ENCODE peak calls at places on chromosomes 12 and 14, in five cellular contexts. One of them, this sample, is unnamed. For H3K4me1, the result is how much of the 10 kb centered on the place peaks cover.

GRCh38 chr12:83793616-83794015 is 1106.9 kb downstream of the TMTC2 start:
- DNase-seq in HepG2: no peak
- DNase-seq in breast epithelium: no peak
- DNase-seq in A549: no peak
- DNase-seq in tibial nerve: no peak
- DNase-seq in this sample: no peak

GRCh38 chr12:71691504-71692129 is 5.7 kb downstream of the TMEM19 start:
- DNase-seq in A549: no peak
- DNase-seq in tibial nerve: no peak
- DNase-seq in breast epithelium: no peak
- DNase-seq in HepG2: no peak
- DNase-seq in this sample: no peak

GRCh38 chr12:120290541-120291312 is 976 bp downstream of the RNU4-2 start:
- DNase-seq in tibial nerve: no peak
- DNase-seq in breast epithelium: peak
- DNase-seq in A549: peak
- DNase-seq in HepG2: peak
- DNase-seq in this sample: peak

GRCh38 chr12:132550830-132551229 is 59.6 kb downstream of the LRCOL1 start:
- DNase-seq in breast epithelium: no peak
- DNase-seq in HepG2: no peak
- DNase-seq in tibial nerve: no peak
- DNase-seq in A549: no peak
- DNase-seq in this sample: no peak

GRCh38 chr12:113222730-113223531 is 1.7 kb downstream of the TPCN1 start:
- DNase-seq in A549: peak
- DNase-seq in HepG2: peak
- DNase-seq in breast epithelium: peak
- DNase-seq in tibial nerve: peak
- DNase-seq in this sample: peak

GRCh38 chr12:63917864-63918742 is 73.6 kb downstream of the SRGAP1 start:
- DNase-seq in A549: peak
- DNase-seq in HepG2: peak
- DNase-seq in tibial nerve: no peak
- DNase-seq in breast epithelium: no peak
- DNase-seq in this sample: no peak

GRCh38 chr14:102967506-102967795 is 45.0 kb downstream of the AMN start:
- DNase-seq in breast epithelium: no peak
- DNase-seq in A549: no peak
- DNase-seq in tibial nerve: no peak
- DNase-seq in HepG2: no peak
- DNase-seq in this sample: no peak

GRCh38 chr12:93621986-93622385 is 49.5 kb downstream of the SOCS2 start:
- DNase-seq in tibial nerve: no peak
- DNase-seq in A549: no peak
- DNase-seq in HepG2: no peak
- DNase-seq in breast epithelium: no peak
- DNase-seq in this sample: no peak

GRCh38 chr12:89160716-89161123 is 191.6 kb downstream of the DUSP6 start:
- DNase-seq in tibial nerve: no peak
- DNase-seq in A549: peak
- DNase-seq in HepG2: no peak
- DNase-seq in breast epithelium: no peak
- DNase-seq in this sample: peak

GRCh38 chr14:55071870-55072640 is 20.6 kb downstream of the MAPK1IP1L start:
- DNase-seq in breast epithelium: peak
- DNase-seq in A549: peak
- DNase-seq in HepG2: no peak
- DNase-seq in tibial nerve: no peak
- DNase-seq in this sample: no peak

GRCh38 chr14:50928002-50928635 is 16.2 kb downstream of the PYGL start:
- DNase-seq in A549: no peak
- DNase-seq in tibial nerve: no peak
- DNase-seq in breast epithelium: no peak
- DNase-seq in HepG2: no peak
- DNase-seq in this sample: no peak

GRCh38 chr12:8554451-8555195 is 13.9 kb upstream of the CLEC4E start:
- DNase-seq in breast epithelium: no peak
- DNase-seq in A549: peak
- DNase-seq in HepG2: no peak
- DNase-seq in tibial nerve: no peak
- DNase-seq in this sample: no peak

GRCh38 chr14:102517412-102518062 is 8.0 kb upstream of the ANKRD9 start:
- DNase-seq in HepG2: no peak
- DNase-seq in A549: no peak
- DNase-seq in tibial nerve: no peak
- DNase-seq in breast epithelium: no peak
- DNase-seq in this sample: peak

GRCh38 chr12:65952737-65953209 is 128.5 kb downstream of the HMGA2 start:
- DNase-seq in A549: peak
- DNase-seq in breast epithelium: no peak
- DNase-seq in HepG2: peak
- DNase-seq in tibial nerve: no peak
- DNase-seq in this sample: no peak
- TF ChIP-seq CTCF in A549: no peak
- TF ChIP-seq CTCF in breast epithelium: no peak
- TF ChIP-seq CTCF in HepG2: no peak
- TF ChIP-seq CTCF in tibial nerve: no peak
- TF ChIP-seq CTCF in this sample: no peak

DNA sequence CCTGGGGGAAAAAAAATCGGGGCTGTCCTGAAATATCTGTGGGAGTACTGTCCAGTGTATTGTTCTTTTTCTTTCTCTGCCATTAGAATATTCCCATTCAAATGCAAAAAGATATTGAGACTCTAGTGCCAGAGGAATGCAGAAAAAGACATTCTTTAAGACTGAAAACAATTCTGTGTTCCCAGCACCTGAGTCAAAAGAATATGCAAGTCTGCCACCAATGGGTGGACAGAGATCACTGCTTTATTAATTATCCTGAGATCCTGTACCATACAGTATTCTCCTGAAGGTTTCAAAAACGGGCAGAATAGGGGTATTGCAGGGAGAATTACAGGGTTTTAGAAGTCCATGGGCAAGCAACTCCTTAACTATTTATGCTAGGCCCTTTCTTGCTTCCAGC is 361.8 kb downstream of the C12orf50 start:
- DNase-seq in breast epithelium: no peak
- DNase-seq in HepG2: no peak
- DNase-seq in tibial nerve: no peak
- DNase-seq in A549: peak
- DNase-seq in this sample: no peak
- H3K4me1 ChIP-seq in breast epithelium: under half
- H3K4me1 ChIP-seq in HepG2: under half
- H3K4me1 ChIP-seq in tibial nerve: under half
- H3K4me1 ChIP-seq in A549: under half
- H3K4me1 ChIP-seq in this sample: under half

GRCh38 chr12:5720405-5721045 is 224.5 kb downstream of the ANO2 start:
- DNase-seq in tibial nerve: no peak
- DNase-seq in A549: no peak
- DNase-seq in HepG2: no peak
- DNase-seq in breast epithelium: no peak
- DNase-seq in this sample: no peak
- TF ChIP-seq POLR2A in tibial nerve: no peak
- TF ChIP-seq POLR2A in A549: no peak
- TF ChIP-seq POLR2A in HepG2: no peak
- TF ChIP-seq POLR2A in breast epithelium: no peak
- TF ChIP-seq POLR2A in this sample: no peak

GRCh38 chr14:104799657-104800599 is 973 bp upstream of the ZBTB42 start:
- DNase-seq in breast epithelium: peak
- DNase-seq in tibial nerve: peak
- DNase-seq in A549: no peak
- DNase-seq in HepG2: peak
- DNase-seq in this sample: peak
- TF ChIP-seq CTCF in breast epithelium: no peak
- TF ChIP-seq CTCF in tibial nerve: peak
- TF ChIP-seq CTCF in A549: peak
- TF ChIP-seq CTCF in HepG2: peak
- TF ChIP-seq CTCF in this sample: peak

GRCh38 chr12:53224268-53224896 is 7.6 kb downstream of the RARG start:
- DNase-seq in A549: peak
- DNase-seq in breast epithelium: peak
- DNase-seq in HepG2: peak
- DNase-seq in tibial nerve: no peak
- DNase-seq in this sample: no peak
- H3K4me1 ChIP-seq in A549: under half
- H3K4me1 ChIP-seq in breast epithelium: under half
- H3K4me1 ChIP-seq in HepG2: under half
- H3K4me1 ChIP-seq in tibial nerve: under half
- H3K4me1 ChIP-seq in this sample: under half

This sample was measured in sigmoid colon.